ENCODE peak calls at places on chromosomes 3 and 15, in eight cellular contexts. N is endothelial cell of umbilical vein, T is HuH-7, Q is pancreas, Z is brain pericyte, S is cerebellar cortex, W is mesendoderm, O is Kasumi-1. I is an unnamed sample.
A peak's percentile ranks its signal among the peaks of the same experiment; 100 is the strongest.

GRCh38 chr3:45552031-45552772 is 42.3 kb upstream of the LIMD1 start:
- DNase-seq in N (no peak), T (no peak), Q (no peak), Z (no peak), S (no peak), W (no peak), O (no peak), I (peak; percentile 8)

GRCh38 chr3:149596136-149596770 is 61.6 kb downstream of the WWTR1 start:
- DNase-seq in N (peak; percentile 82), T (no peak), Q (no peak), Z (no peak), S (no peak), W (no peak), O (no peak), I (peak; percentile 88)

GRCh38 chr3:43349759-43350158 is 63.4 kb downstream of the SNRK start:
- DNase-seq in N (no peak), T (no peak), Q (no peak), Z (no peak), S (no peak), W (no peak), O (no peak), I (no peak)

GRCh38 chr3:27729748-27730611 is 7.9 kb upstream of the EOMES start:
- DNase-seq in N (no peak), T (no peak), Q (no peak), Z (no peak), S (no peak), W (peak; percentile 78), O (no peak), I (no peak)

GRCh38 chr3:137121704-137122314 is 164.0 kb downstream of the IL20RB start:
- DNase-seq in N (peak; percentile 30), T (peak; percentile 21), Q (peak; percentile 11), Z (no peak), S (peak; percentile 14), W (peak; percentile 84), O (peak; percentile 80), I (peak; percentile 48)

GRCh38 chr3:131602011-131602779 is 99.4 kb upstream of the MRPL3 start:
- DNase-seq in N (no peak), T (no peak), Q (no peak), Z (no peak), S (no peak), W (peak; percentile 91), O (no peak), I (peak; percentile 5)

GRCh38 chr3:155037508-155038202 is 42.5 kb upstream of the MME start:
- DNase-seq in N (no peak), T (no peak), Q (no peak), Z (no peak), S (no peak), W (no peak), O (no peak), I (no peak)

GRCh38 chr15:91067026-91067425 is 33.0 kb upstream of the SV2B start:
- DNase-seq in N (no peak), T (no peak), Q (no peak), Z (no peak), S (no peak), W (no peak), O (no peak), I (peak; percentile 14)

GRCh38 chr15:87492321-87492720 is 764.2 kb downstream of the NTRK3 start:
- DNase-seq in N (no peak), T (no peak), Q (no peak), Z (no peak), S (no peak), W (no peak), O (no peak), I (no peak)

GRCh38 chr3:15527031-15527459 is 5.5 kb upstream of the COLQ start:
- DNase-seq in N (no peak), T (peak; percentile 64), Q (no peak), Z (no peak), S (no peak), W (peak; percentile 95), O (no peak), I (no peak)

GRCh38 chr15:90819390-90819789 is 49.0 kb upstream of the FURIN start:
- DNase-seq in N (no peak), T (no peak), Q (peak; percentile 82), Z (no peak), S (no peak), W (no peak), O (no peak), I (no peak)

GRCh38 chr3:123633530-123633929 is 48.7 kb upstream of the HACD2 start:
- DNase-seq in N (no peak), T (no peak), Q (no peak), Z (no peak), S (no peak), W (no peak), O (no peak), I (no peak)

GRCh38 chr15:34708422-34708821 is 46.4 kb downstream of the GJD2 start:
- DNase-seq in N (peak; percentile 69), T (peak; percentile 21), Q (no peak), Z (no peak), S (peak; percentile 92), W (peak; percentile 92), O (peak; percentile 32), I (peak; percentile 54)

GRCh38 chr3:46221936-46222335 is 13.8 kb upstream of the CCR1 start:
- DNase-seq in N (no peak), T (no peak), Q (no peak), Z (no peak), S (no peak), W (no peak), O (no peak), I (no peak)

GRCh38 chr3:27511724-27512422 is 27.7 kb upstream of the SLC4A7 start:
- DNase-seq in N (no peak), T (no peak), Q (no peak), Z (no peak), S (no peak), W (no peak), O (no peak), I (no peak)

GRCh38 chr15:73915085-73915484 is 11.2 kb upstream of the LOXL1 start:
- DNase-seq in N (no peak), T (no peak), Q (no peak), Z (no peak), S (no peak), W (no peak), O (no peak), I (no peak)

GRCh38 chr15:62844564-62845235 is 197.8 kb upstream of the TPM1 start:
- DNase-seq in N (no peak), T (no peak), Q (no peak), Z (no peak), S (no peak), W (peak; percentile 78), O (no peak), I (no peak)

GRCh38 chr15:75452968-75453702 is 1.6 kb upstream of the SIN3A start:
- DNase-seq in N (peak; percentile 49), T (no peak), Q (peak; percentile 65), Z (peak; percentile 12), S (peak; percentile 75), W (peak; percentile 86), O (peak; percentile 65), I (peak; percentile 52)

GRCh38 chr3:100563652-100564215 is 45.7 kb upstream of the ADGRG7 start:
- DNase-seq in N (no peak), T (no peak), Q (no peak), Z (no peak), S (no peak), W (no peak), O (peak; percentile 14), I (no peak)

GRCh38 chr3:172709776-172710708 is 825 bp downstream of the NCEH1 start:
- DNase-seq in N (peak; percentile 64), T (no peak), Q (peak; percentile 29), Z (peak; percentile 11), S (peak; percentile 77), W (peak; percentile 75), O (peak; percentile 24), I (peak; percentile 67)

GRCh38 chr15:90465930-90466567 is 63.7 kb upstream of the CRTC3 start:
- DNase-seq in N (peak; percentile 51), T (no peak), Q (no peak), Z (no peak), S (no peak), W (no peak), O (no peak), I (peak; percentile 17)

GRCh38 chr3:57896046-57896445 is 112.2 kb upstream of the FLNB start:
- DNase-seq in N (no peak), T (no peak), Q (no peak), Z (no peak), S (no peak), W (no peak), O (no peak), I (no peak)

GRCh38 chr15:58080398-58080797 is 14.9 kb upstream of the ALDH1A2 start:
- DNase-seq in N (no peak), T (no peak), Q (no peak), Z (no peak), S (no peak), W (no peak), O (no peak), I (no peak)

GRCh38 chr3:140236836-140237476 is 302.0 kb downstream of the CLSTN2 start:
- DNase-seq in N (no peak), T (no peak), Q (no peak), Z (no peak), S (no peak), W (no peak), O (no peak), I (no peak)

GRCh38 chr3:29286841-29287240 is 6.0 kb downstream of the RBMS3 start:
- DNase-seq in N (peak; percentile 7), T (no peak), Q (no peak), Z (no peak), S (no peak), W (no peak), O (no peak), I (no peak)

GRCh38 chr15:51738553-51738952 is 1.1 kb upstream of the LYSMD2 start:
- DNase-seq in N (no peak), T (no peak), Q (no peak), Z (no peak), S (no peak), W (no peak), O (no peak), I (no peak)

GRCh38 chr15:80231371-80231770 is 20.6 kb downstream of the CTXND1 start:
- DNase-seq in N (no peak), T (no peak), Q (no peak), Z (no peak), S (no peak), W (no peak), O (no peak), I (no peak)

GRCh38 chr15:84982301-84982920 is 755 bp downstream of the PDE8A start:
- DNase-seq in N (peak; percentile 58), T (peak; percentile 51), Q (peak; percentile 53), Z (no peak), S (peak; percentile 18), W (peak; percentile 52), O (peak; percentile 29), I (peak; percentile 47)

I was measured in M059J.